ENCODE peak calls at places on chromosomes 11 and 22, in seven cellular contexts. One of them, this sample, is unnamed.

GRCh38 chr22:10780281-10780680 is 4747.7 kb upstream of the OR11H1 start:
- DNase-seq in renal cortical epithelial cell: no peak
- DNase-seq in activated CD4-positive, alpha-beta T cell treated with anti-CD3 and anti-CD28 coated beads for 24 hours: no peak
- DNase-seq in stomach: no peak
- DNase-seq in kidney epithelial cell: no peak
- DNase-seq in fibroblast of pulmonary artery: no peak
- DNase-seq in psoas muscle: no peak
- DNase-seq in this sample: no peak

GRCh38 chr11:24286238-24286637 is 210.6 kb upstream of the LUZP2 start:
- DNase-seq in activated CD4-positive, alpha-beta T cell treated with anti-CD3 and anti-CD28 coated beads for 24 hours: no peak
- DNase-seq in kidney epithelial cell: no peak
- DNase-seq in renal cortical epithelial cell: no peak
- DNase-seq in fibroblast of pulmonary artery: no peak
- DNase-seq in psoas muscle: no peak
- DNase-seq in stomach: no peak
- DNase-seq in this sample: no peak

GRCh38 chr11:44763111-44763820 is 36.5 kb downstream of the TSPAN18 start:
- DNase-seq in stomach: no peak
- DNase-seq in renal cortical epithelial cell: peak
- DNase-seq in psoas muscle: no peak
- DNase-seq in kidney epithelial cell: peak
- DNase-seq in activated CD4-positive, alpha-beta T cell treated with anti-CD3 and anti-CD28 coated beads for 24 hours: no peak
- DNase-seq in fibroblast of pulmonary artery: peak
- DNase-seq in this sample: no peak

GRCh38 chr11:2943711-2944118 is 14.5 kb upstream of the PHLDA2 start:
- DNase-seq in psoas muscle: peak
- DNase-seq in stomach: peak
- DNase-seq in activated CD4-positive, alpha-beta T cell treated with anti-CD3 and anti-CD28 coated beads for 24 hours: no peak
- DNase-seq in kidney epithelial cell: no peak
- DNase-seq in fibroblast of pulmonary artery: no peak
- DNase-seq in renal cortical epithelial cell: no peak
- DNase-seq in this sample: no peak

GRCh38 chr11:69912161-69912910 is 93.1 kb upstream of the FGF3 start:
- DNase-seq in psoas muscle: peak
- DNase-seq in stomach: no peak
- DNase-seq in renal cortical epithelial cell: no peak
- DNase-seq in kidney epithelial cell: no peak
- DNase-seq in fibroblast of pulmonary artery: no peak
- DNase-seq in activated CD4-positive, alpha-beta T cell treated with anti-CD3 and anti-CD28 coated beads for 24 hours: no peak
- DNase-seq in this sample: no peak

GRCh38 chr11:76835928-76836612 is 24.6 kb upstream of the ACER3 start:
- DNase-seq in kidney epithelial cell: no peak
- DNase-seq in activated CD4-positive, alpha-beta T cell treated with anti-CD3 and anti-CD28 coated beads for 24 hours: no peak
- DNase-seq in fibroblast of pulmonary artery: peak
- DNase-seq in stomach: peak
- DNase-seq in renal cortical epithelial cell: peak
- DNase-seq in psoas muscle: no peak
- DNase-seq in this sample: no peak

GRCh38 chr11:28767574-28767973 is 659.4 kb downstream of the METTL15 start:
- DNase-seq in activated CD4-positive, alpha-beta T cell treated with anti-CD3 and anti-CD28 coated beads for 24 hours: no peak
- DNase-seq in stomach: no peak
- DNase-seq in renal cortical epithelial cell: peak
- DNase-seq in psoas muscle: no peak
- DNase-seq in fibroblast of pulmonary artery: peak
- DNase-seq in kidney epithelial cell: no peak
- DNase-seq in this sample: no peak

GRCh38 chr11:119303227-119303718 is 13.7 kb downstream of the MCAM start:
- DNase-seq in activated CD4-positive, alpha-beta T cell treated with anti-CD3 and anti-CD28 coated beads for 24 hours: no peak
- DNase-seq in stomach: no peak
- DNase-seq in fibroblast of pulmonary artery: no peak
- DNase-seq in renal cortical epithelial cell: no peak
- DNase-seq in psoas muscle: no peak
- DNase-seq in kidney epithelial cell: no peak
- DNase-seq in this sample: no peak

GRCh38 chr11:61940466-61940865 is 9.7 kb upstream of the BEST1 start:
- DNase-seq in kidney epithelial cell: no peak
- DNase-seq in fibroblast of pulmonary artery: no peak
- DNase-seq in renal cortical epithelial cell: no peak
- DNase-seq in psoas muscle: no peak
- DNase-seq in activated CD4-positive, alpha-beta T cell treated with anti-CD3 and anti-CD28 coated beads for 24 hours: no peak
- DNase-seq in stomach: no peak
- DNase-seq in this sample: no peak

GRCh38 chr11:1207451-1208360 is 15.2 kb upstream of the MUC5B start:
- DNase-seq in psoas muscle: peak
- DNase-seq in fibroblast of pulmonary artery: no peak
- DNase-seq in activated CD4-positive, alpha-beta T cell treated with anti-CD3 and anti-CD28 coated beads for 24 hours: no peak
- DNase-seq in renal cortical epithelial cell: no peak
- DNase-seq in kidney epithelial cell: no peak
- DNase-seq in stomach: no peak
- DNase-seq in this sample: no peak

GRCh38 chr11:68565768-68566167 is 105.2 kb downstream of the PPP6R3 start:
- DNase-seq in activated CD4-positive, alpha-beta T cell treated with anti-CD3 and anti-CD28 coated beads for 24 hours: no peak
- DNase-seq in renal cortical epithelial cell: no peak
- DNase-seq in psoas muscle: peak
- DNase-seq in kidney epithelial cell: no peak
- DNase-seq in stomach: no peak
- DNase-seq in fibroblast of pulmonary artery: no peak
- DNase-seq in this sample: no peak

GRCh38 chr11:44781697-44782096 is 54.9 kb downstream of the TSPAN18 start:
- DNase-seq in renal cortical epithelial cell: no peak
- DNase-seq in stomach: no peak
- DNase-seq in kidney epithelial cell: no peak
- DNase-seq in psoas muscle: no peak
- DNase-seq in fibroblast of pulmonary artery: no peak
- DNase-seq in activated CD4-positive, alpha-beta T cell treated with anti-CD3 and anti-CD28 coated beads for 24 hours: no peak
- DNase-seq in this sample: no peak

GRCh38 chr11:126139541-126140091 is 71.8 kb downstream of the RPUSD4 start:
- DNase-seq in renal cortical epithelial cell: no peak
- DNase-seq in fibroblast of pulmonary artery: peak
- DNase-seq in kidney epithelial cell: no peak
- DNase-seq in psoas muscle: no peak
- DNase-seq in activated CD4-positive, alpha-beta T cell treated with anti-CD3 and anti-CD28 coated beads for 24 hours: no peak
- DNase-seq in stomach: no peak
- DNase-seq in this sample: no peak

GRCh38 chr11:68498903-68499883 is 38.6 kb downstream of the PPP6R3 start:
- DNase-seq in renal cortical epithelial cell: no peak
- DNase-seq in activated CD4-positive, alpha-beta T cell treated with anti-CD3 and anti-CD28 coated beads for 24 hours: no peak
- DNase-seq in psoas muscle: no peak
- DNase-seq in kidney epithelial cell: no peak
- DNase-seq in fibroblast of pulmonary artery: no peak
- DNase-seq in stomach: no peak
- DNase-seq in this sample: no peak

GRCh38 chr11:60056349-60056969 is at the start of gene MS4A3:
- DNase-seq in renal cortical epithelial cell: no peak
- DNase-seq in activated CD4-positive, alpha-beta T cell treated with anti-CD3 and anti-CD28 coated beads for 24 hours: no peak
- DNase-seq in stomach: no peak
- DNase-seq in kidney epithelial cell: no peak
- DNase-seq in psoas muscle: no peak
- DNase-seq in fibroblast of pulmonary artery: no peak
- DNase-seq in this sample: no peak

GRCh38 chr11:122162095-122162494 is 46.1 kb upstream of the BLID start:
- DNase-seq in stomach: no peak
- DNase-seq in kidney epithelial cell: no peak
- DNase-seq in fibroblast of pulmonary artery: peak
- DNase-seq in psoas muscle: no peak
- DNase-seq in renal cortical epithelial cell: peak
- DNase-seq in activated CD4-positive, alpha-beta T cell treated with anti-CD3 and anti-CD28 coated beads for 24 hours: no peak
- DNase-seq in this sample: no peak

GRCh38 chr11:75384438-75385080 is 14.8 kb upstream of the RPS3 start:
- DNase-seq in activated CD4-positive, alpha-beta T cell treated with anti-CD3 and anti-CD28 coated beads for 24 hours: peak
- DNase-seq in kidney epithelial cell: no peak
- DNase-seq in fibroblast of pulmonary artery: peak
- DNase-seq in psoas muscle: peak
- DNase-seq in stomach: peak
- DNase-seq in renal cortical epithelial cell: peak
- DNase-seq in this sample: peak

GRCh38 chr11:42175203-42175602 is 715.8 kb upstream of the LRRC4C start:
- DNase-seq in psoas muscle: no peak
- DNase-seq in kidney epithelial cell: no peak
- DNase-seq in renal cortical epithelial cell: no peak
- DNase-seq in stomach: no peak
- DNase-seq in fibroblast of pulmonary artery: peak
- DNase-seq in activated CD4-positive, alpha-beta T cell treated with anti-CD3 and anti-CD28 coated beads for 24 hours: no peak
- DNase-seq in this sample: no peak

GRCh38 chr11:91857194-91857593 is 367.4 kb upstream of the FAT3 start:
- DNase-seq in stomach: no peak
- DNase-seq in fibroblast of pulmonary artery: peak
- DNase-seq in activated CD4-positive, alpha-beta T cell treated with anti-CD3 and anti-CD28 coated beads for 24 hours: no peak
- DNase-seq in kidney epithelial cell: no peak
- DNase-seq in renal cortical epithelial cell: peak
- DNase-seq in psoas muscle: no peak
- DNase-seq in this sample: no peak

GRCh38 chr11:37504066-37504611 is 906.1 kb upstream of the RAG2 start:
- DNase-seq in renal cortical epithelial cell: peak
- DNase-seq in fibroblast of pulmonary artery: peak
- DNase-seq in kidney epithelial cell: peak
- DNase-seq in activated CD4-positive, alpha-beta T cell treated with anti-CD3 and anti-CD28 coated beads for 24 hours: no peak
- DNase-seq in psoas muscle: no peak
- DNase-seq in stomach: no peak
- DNase-seq in this sample: no peak

This sample was measured in omental fat pad.